ENCODE peak calls at places on chromosomes 12 and 14, in eight cellular contexts. X is stimulated activated CD4-positive, alpha-beta T cell treated with anti-CD3 and anti-CD28 coated beads, Interleukin-15, amount 100 ng/mL, for 24 hours; D is HFFc6; P is A549; F is GM10248; G is AG10803; S is AG20443; H is uterus. Y is an unnamed sample.
A peak's percentile ranks its signal among the peaks of the same experiment; 100 is the strongest.

GRCh38 chr12:22653075-22653474 is 28.1 kb downstream of the ETNK1 start:
- DNase-seq in D (no peak), S (peak; percentile 9), G (peak; percentile 68), P (no peak), X (no peak), F (no peak), H (no peak), Y (no peak)

GRCh38 chr14:79021756-79022155 is 851.6 kb downstream of the NRXN3 start:
- DNase-seq in P (no peak), S (no peak), G (no peak), H (no peak), D (no peak), F (no peak), X (no peak), Y (no peak)

GRCh38 chr12:104738371-104738710 is 219.7 kb downstream of the SLC41A2 start:
- DNase-seq in D (no peak), S (no peak), H (no peak), P (no peak), G (no peak), X (no peak), F (no peak), Y (no peak)

GRCh38 chr14:69887740-69888657 is 8.8 kb downstream of the SMOC1 start:
- DNase-seq in H (no peak), F (no peak), D (no peak), X (no peak), G (no peak), P (no peak), S (no peak), Y (no peak)

GRCh38 chr12:29858270-29858786 is 74.6 kb upstream of the TMTC1 start:
- DNase-seq in F (no peak), H (no peak), D (no peak), S (no peak), P (no peak), X (no peak), G (no peak), Y (no peak)

GRCh38 chr12:2641209-2641608 is 153.6 kb upstream of the FKBP4 start:
- DNase-seq in P (peak; percentile 45), H (no peak), S (peak; percentile 43), X (peak; percentile 14), G (peak; percentile 25), F (no peak), D (peak; percentile 35), Y (no peak)

GRCh38 chr12:57850924-57851323 is 4.4 kb upstream of the CTDSP2 start:
- DNase-seq in G (no peak), D (no peak), P (no peak), H (no peak), F (peak; percentile 51), S (no peak), X (no peak), Y (no peak)

GRCh38 chr12:12613334-12613733 is 1.7 kb downstream of the CREBL2 start:
- DNase-seq in D (no peak), P (no peak), H (no peak), G (no peak), F (no peak), S (no peak), X (peak; percentile 14), Y (no peak)

GRCh38 chr14:68784298-68784910 is 8.5 kb downstream of the ZFP36L1 start:
- DNase-seq in X (no peak), G (peak; percentile 52), D (no peak), F (no peak), P (peak; percentile 97), H (peak; percentile 45), S (no peak), Y (no peak)

GRCh38 chr14:101402936-101403660 is 158.2 kb upstream of the DIO3 start:
- DNase-seq in X (no peak), D (no peak), S (peak; percentile 35), H (no peak), G (peak; percentile 7), F (no peak), P (no peak), Y (no peak)

GRCh38 chr14:61752626-61753025 is 9.6 kb upstream of the SNAPC1 start:
- DNase-seq in X (no peak), D (no peak), P (no peak), F (peak; percentile 50), G (no peak), S (no peak), H (no peak), Y (no peak)

GRCh38 chr12:3101309-3102022 is 24.3 kb downstream of the TSPAN9 start:
- DNase-seq in X (no peak), D (peak; percentile 66), F (no peak), H (peak; percentile 61), S (peak; percentile 35), P (no peak), G (peak; percentile 70), Y (no peak)

GRCh38 chr12:120013659-120014380 is 24.8 kb downstream of the BICDL1 start:
- DNase-seq in G (no peak), F (peak; percentile 73), H (no peak), P (peak; percentile 30), X (peak; percentile 52), S (no peak), D (no peak), Y (no peak)

GRCh38 chr14:87351007-87351406 is 642.0 kb downstream of the GALC start:
- DNase-seq in P (no peak), G (no peak), X (no peak), S (no peak), D (no peak), F (no peak), H (no peak), Y (no peak)

GRCh38 chr14:104927432-104927816 is 2.7 kb downstream of the PLD4 start:
- DNase-seq in P (no peak), H (no peak), G (no peak), D (no peak), X (no peak), S (no peak), F (no peak), Y (no peak)

GRCh38 chr12:20030847-20031246 is 337.5 kb upstream of the PDE3A start:
- DNase-seq in X (no peak), G (no peak), H (no peak), S (no peak), P (peak; percentile 29), F (no peak), D (no peak), Y (no peak)

GRCh38 chr12:10364839-10365681 is 24.8 kb downstream of the KLRK1 start:
- DNase-seq in S (peak; percentile 70), X (peak; percentile 61), D (peak; percentile 67), H (peak; percentile 61), G (peak; percentile 72), P (peak; percentile 53), F (peak; percentile 42), Y (peak; percentile 5)

GRCh38 chr14:91744068-91744480 is 12.2 kb upstream of the CATSPERB start:
- DNase-seq in H (no peak), G (no peak), P (peak; percentile 79), F (no peak), S (no peak), X (no peak), D (no peak), Y (no peak)